ENCODE peak calls at places on chromosome 20, in seven cellular contexts. One of them, this sample, is unnamed.

GRCh38 chr20:25281541-25281991 is 33.7 kb downstream of the PYGB start:
- DNase-seq in fibroblast of pulmonary artery: no peak
- DNase-seq in mucosa of descending colon: peak; percentile 77
- DNase-seq in astrocyte: no peak
- DNase-seq in A549: no peak
- DNase-seq in HCT116: no peak
- DNase-seq in tibial artery: peak; percentile 52
- DNase-seq in this sample: no peak

GRCh38 chr20:10242166-10242565 is 23.5 kb downstream of the SNAP25 start:
- DNase-seq in fibroblast of pulmonary artery: no peak
- DNase-seq in mucosa of descending colon: no peak
- DNase-seq in astrocyte: no peak
- DNase-seq in A549: no peak
- DNase-seq in HCT116: no peak
- DNase-seq in tibial artery: no peak
- DNase-seq in this sample: no peak

GRCh38 chr20:8808180-8808535 is 260.7 kb upstream of the PLCB4 start:
- DNase-seq in fibroblast of pulmonary artery: no peak
- DNase-seq in mucosa of descending colon: no peak
- DNase-seq in astrocyte: no peak
- DNase-seq in A549: no peak
- DNase-seq in HCT116: no peak
- DNase-seq in tibial artery: no peak
- DNase-seq in this sample: no peak

GRCh38 chr20:55166063-55166462 is 690.7 kb downstream of the DOK5 start:
- DNase-seq in fibroblast of pulmonary artery: no peak
- DNase-seq in mucosa of descending colon: no peak
- DNase-seq in astrocyte: no peak
- DNase-seq in A549: no peak
- DNase-seq in HCT116: no peak
- DNase-seq in tibial artery: no peak
- DNase-seq in this sample: no peak

GRCh38 chr20:15867899-15868298 is 705.3 kb downstream of the KIF16B start:
- DNase-seq in fibroblast of pulmonary artery: no peak
- DNase-seq in mucosa of descending colon: no peak
- DNase-seq in astrocyte: no peak
- DNase-seq in A549: no peak
- DNase-seq in HCT116: no peak
- DNase-seq in tibial artery: no peak
- DNase-seq in this sample: no peak

GRCh38 chr20:10511507-10512231 is 76.6 kb downstream of the SLX4IP start:
- DNase-seq in fibroblast of pulmonary artery: peak; percentile 97
- DNase-seq in mucosa of descending colon: peak; percentile 78
- DNase-seq in astrocyte: peak; percentile 100
- DNase-seq in A549: peak; percentile 94
- DNase-seq in HCT116: peak; percentile 87
- DNase-seq in tibial artery: peak; percentile 95
- DNase-seq in this sample: peak; percentile 96

GRCh38 chr20:62042025-62042820 is 23.5 kb downstream of the TAF4 start:
- DNase-seq in fibroblast of pulmonary artery: no peak
- DNase-seq in mucosa of descending colon: no peak
- DNase-seq in astrocyte: no peak
- DNase-seq in A549: no peak
- DNase-seq in HCT116: no peak
- DNase-seq in tibial artery: no peak
- DNase-seq in this sample: no peak

GRCh38 chr20:46216770-46217464 is 91.4 kb downstream of the CDH22 start:
- DNase-seq in fibroblast of pulmonary artery: no peak
- DNase-seq in mucosa of descending colon: no peak
- DNase-seq in astrocyte: no peak
- DNase-seq in A549: no peak
- DNase-seq in HCT116: no peak
- DNase-seq in tibial artery: no peak
- DNase-seq in this sample: no peak

GRCh38 chr20:36175016-36175415 is 20.5 kb downstream of the EPB41L1 start:
- DNase-seq in fibroblast of pulmonary artery: no peak
- DNase-seq in mucosa of descending colon: no peak
- DNase-seq in astrocyte: no peak
- DNase-seq in A549: no peak
- DNase-seq in HCT116: no peak
- DNase-seq in tibial artery: no peak
- DNase-seq in this sample: peak; percentile 21

GRCh38 chr20:41534842-41535241 is 83.3 kb downstream of the CHD6 start:
- DNase-seq in fibroblast of pulmonary artery: peak; percentile 20
- DNase-seq in mucosa of descending colon: no peak
- DNase-seq in astrocyte: peak; percentile 37
- DNase-seq in A549: no peak
- DNase-seq in HCT116: no peak
- DNase-seq in tibial artery: no peak
- DNase-seq in this sample: peak; percentile 10

GRCh38 chr20:63886054-63886419 is 8.9 kb upstream of the DNAJC5 start:
- DNase-seq in fibroblast of pulmonary artery: no peak
- DNase-seq in mucosa of descending colon: no peak
- DNase-seq in astrocyte: no peak
- DNase-seq in A549: no peak
- DNase-seq in HCT116: no peak
- DNase-seq in tibial artery: no peak
- DNase-seq in this sample: no peak

GRCh38 chr20:54980321-54980960 is 505.0 kb downstream of the DOK5 start:
- DNase-seq in fibroblast of pulmonary artery: no peak
- DNase-seq in mucosa of descending colon: no peak
- DNase-seq in astrocyte: peak; percentile 17
- DNase-seq in A549: no peak
- DNase-seq in HCT116: no peak
- DNase-seq in tibial artery: no peak
- DNase-seq in this sample: no peak

GRCh38 chr20:15673206-15673605 is 900.0 kb downstream of the KIF16B start:
- DNase-seq in fibroblast of pulmonary artery: peak; percentile 61
- DNase-seq in mucosa of descending colon: no peak
- DNase-seq in astrocyte: peak; percentile 73
- DNase-seq in A549: no peak
- DNase-seq in HCT116: no peak
- DNase-seq in tibial artery: no peak
- DNase-seq in this sample: peak; percentile 71

GRCh38 chr20:31718952-31719643 is 3.6 kb downstream of the BCL2L1 start:
- DNase-seq in fibroblast of pulmonary artery: no peak
- DNase-seq in mucosa of descending colon: no peak
- DNase-seq in astrocyte: no peak
- DNase-seq in A549: no peak
- DNase-seq in HCT116: no peak
- DNase-seq in tibial artery: peak; percentile 43
- DNase-seq in this sample: no peak

GRCh38 chr20:62644044-62644795 is 1.9 kb downstream of the SLCO4A1 start:
- DNase-seq in fibroblast of pulmonary artery: no peak
- DNase-seq in mucosa of descending colon: peak; percentile 89
- DNase-seq in astrocyte: no peak
- DNase-seq in A549: no peak
- DNase-seq in HCT116: no peak
- DNase-seq in tibial artery: no peak
- DNase-seq in this sample: no peak

GRCh38 chr20:8449120-8449519 is 317.1 kb downstream of the PLCB1 start:
- DNase-seq in fibroblast of pulmonary artery: peak; percentile 27
- DNase-seq in mucosa of descending colon: no peak
- DNase-seq in astrocyte: peak; percentile 54
- DNase-seq in A549: no peak
- DNase-seq in HCT116: no peak
- DNase-seq in tibial artery: no peak
- DNase-seq in this sample: peak; percentile 27

GRCh38 chr20:32227744-32228688 is 20.3 kb downstream of the POFUT1 start:
- DNase-seq in fibroblast of pulmonary artery: peak; percentile 56
- DNase-seq in mucosa of descending colon: peak; percentile 83
- DNase-seq in astrocyte: no peak
- DNase-seq in A549: no peak
- DNase-seq in HCT116: no peak
- DNase-seq in tibial artery: no peak
- DNase-seq in this sample: peak; percentile 24

GRCh38 chr20:40728996-40729395 is 40.0 kb upstream of the MAFB start:
- DNase-seq in fibroblast of pulmonary artery: no peak
- DNase-seq in mucosa of descending colon: no peak
- DNase-seq in astrocyte: no peak
- DNase-seq in A549: no peak
- DNase-seq in HCT116: no peak
- DNase-seq in tibial artery: no peak
- DNase-seq in this sample: no peak

GRCh38 chr20:55216525-55217242 is 741.3 kb downstream of the DOK5 start:
- DNase-seq in fibroblast of pulmonary artery: no peak
- DNase-seq in mucosa of descending colon: no peak
- DNase-seq in astrocyte: peak; percentile 40
- DNase-seq in A549: no peak
- DNase-seq in HCT116: no peak
- DNase-seq in tibial artery: no peak
- DNase-seq in this sample: no peak

GRCh38 chr20:59933296-59933848 is at the start of gene SYCP2:
- DNase-seq in fibroblast of pulmonary artery: peak; percentile 35
- DNase-seq in mucosa of descending colon: peak; percentile 65
- DNase-seq in astrocyte: no peak
- DNase-seq in A549: peak; percentile 41
- DNase-seq in HCT116: no peak
- DNase-seq in tibial artery: peak; percentile 67
- DNase-seq in this sample: peak; percentile 12

GRCh38 chr20:32207626-32208498 is at the start of the genes PLAGL2 and POFUT1:
- DNase-seq in fibroblast of pulmonary artery: peak; percentile 86
- DNase-seq in mucosa of descending colon: peak; percentile 93
- DNase-seq in astrocyte: peak; percentile 61
- DNase-seq in A549: peak; percentile 96
- DNase-seq in HCT116: peak; percentile 61
- DNase-seq in tibial artery: peak; percentile 94
- DNase-seq in this sample: peak; percentile 74

GRCh38 chr20:49210750-49211110 is 8.5 kb upstream of the DDX27 start:
- DNase-seq in fibroblast of pulmonary artery: no peak
- DNase-seq in mucosa of descending colon: no peak
- DNase-seq in astrocyte: no peak
- DNase-seq in A549: no peak
- DNase-seq in HCT116: no peak
- DNase-seq in tibial artery: no peak
- DNase-seq in this sample: no peak

GRCh38 chr20:49203011-49203410 is 14.9 kb upstream of the STAU1 start:
- DNase-seq in fibroblast of pulmonary artery: no peak
- DNase-seq in mucosa of descending colon: no peak
- DNase-seq in astrocyte: no peak
- DNase-seq in A549: no peak
- DNase-seq in HCT116: no peak
- DNase-seq in tibial artery: no peak
- DNase-seq in this sample: no peak

GRCh38 chr20:49203746-49204145 is 15.5 kb upstream of the DDX27 start:
- DNase-seq in fibroblast of pulmonary artery: no peak
- DNase-seq in mucosa of descending colon: no peak
- DNase-seq in astrocyte: no peak
- DNase-seq in A549: no peak
- DNase-seq in HCT116: no peak
- DNase-seq in tibial artery: no peak
- DNase-seq in this sample: no peak

GRCh38 chr20:49210101-49210749 is 9.0 kb upstream of the DDX27 start:
- DNase-seq in fibroblast of pulmonary artery: no peak
- DNase-seq in mucosa of descending colon: no peak
- DNase-seq in astrocyte: no peak
- DNase-seq in A549: no peak
- DNase-seq in HCT116: no peak
- DNase-seq in tibial artery: no peak
- DNase-seq in this sample: peak; percentile 66

DNA sequence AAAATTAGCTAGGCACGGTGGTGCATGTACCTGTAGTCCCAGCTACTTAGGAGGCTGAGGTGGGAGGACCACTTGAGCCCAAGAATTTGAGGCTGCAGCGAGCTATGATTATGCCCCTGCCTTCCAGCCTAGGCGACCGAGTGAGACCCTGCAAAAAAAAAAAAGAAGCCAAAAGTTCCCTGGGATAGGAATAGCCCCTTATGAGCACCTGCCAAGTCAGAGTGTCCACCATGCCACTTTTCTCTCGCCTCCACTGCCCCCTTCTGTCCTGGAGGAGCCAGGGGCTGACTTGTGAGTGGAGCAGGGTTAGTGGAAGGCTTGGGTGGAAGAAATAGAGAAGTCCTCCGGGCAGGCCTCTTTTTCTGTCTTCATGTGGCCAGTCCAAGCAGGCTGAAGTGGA is 12.1 kb upstream of the DDX27 start:
- DNase-seq in fibroblast of pulmonary artery: no peak
- DNase-seq in mucosa of descending colon: no peak
- DNase-seq in astrocyte: no peak
- DNase-seq in A549: no peak
- DNase-seq in HCT116: no peak
- DNase-seq in tibial artery: no peak
- DNase-seq in this sample: no peak
- TF ChIP-seq CTCF in fibroblast of pulmonary artery: no peak
- TF ChIP-seq CTCF in mucosa of descending colon: no peak
- TF ChIP-seq CTCF in astrocyte: no peak
- TF ChIP-seq CTCF in A549: no peak
- TF ChIP-seq CTCF in HCT116: no peak
- TF ChIP-seq CTCF in tibial artery: no peak
- TF ChIP-seq CTCF in this sample: no peak

GRCh38 chr20:49482621-49483017 is at the start of gene KCNB1:
- DNase-seq in fibroblast of pulmonary artery: peak; percentile 45
- DNase-seq in mucosa of descending colon: peak; percentile 52
- DNase-seq in astrocyte: peak; percentile 12
- DNase-seq in A549: peak; percentile 36
- DNase-seq in HCT116: no peak
- DNase-seq in tibial artery: peak; percentile 81
- DNase-seq in this sample: peak; percentile 58
- H3K4me3 ChIP-seq in fibroblast of pulmonary artery: no peak within 1 kb of the TSS
- H3K4me3 ChIP-seq in mucosa of descending colon: no peak within 1 kb of the TSS
- H3K4me3 ChIP-seq in astrocyte: no peak within 1 kb of the TSS
- H3K4me3 ChIP-seq in A549: peak within 1 kb of the TSS; percentile 51
- H3K4me3 ChIP-seq in HCT116: peak within 1 kb of the TSS; percentile 28
- H3K4me3 ChIP-seq in tibial artery: peak within 1 kb of the TSS; percentile 51
- H3K4me3 ChIP-seq in this sample: peak within 1 kb of the TSS; percentile 51

GRCh38 chr20:44603327-44603726 is 20.9 kb downstream of the PKIG start:
- DNase-seq in fibroblast of pulmonary artery: no peak
- DNase-seq in mucosa of descending colon: no peak
- DNase-seq in astrocyte: no peak
- DNase-seq in A549: no peak
- DNase-seq in HCT116: no peak
- DNase-seq in tibial artery: no peak
- DNase-seq in this sample: no peak
- TF ChIP-seq CTCF in fibroblast of pulmonary artery: no peak
- TF ChIP-seq CTCF in mucosa of descending colon: no peak
- TF ChIP-seq CTCF in astrocyte: no peak
- TF ChIP-seq CTCF in A549: no peak
- TF ChIP-seq CTCF in HCT116: no peak
- TF ChIP-seq CTCF in tibial artery: no peak
- TF ChIP-seq CTCF in this sample: no peak

GRCh38 chr20:34709044-34709835 is 5.1 kb downstream of the TP53INP2 start:
- DNase-seq in fibroblast of pulmonary artery: peak; percentile 75
- DNase-seq in mucosa of descending colon: peak; percentile 88
- DNase-seq in astrocyte: peak; percentile 68
- DNase-seq in A549: peak; percentile 86
- DNase-seq in HCT116: peak; percentile 57
- DNase-seq in tibial artery: peak; percentile 92
- DNase-seq in this sample: peak; percentile 52

GRCh38 chr20:34709836-34710567 is 5.9 kb downstream of the TP53INP2 start:
- DNase-seq in fibroblast of pulmonary artery: no peak
- DNase-seq in mucosa of descending colon: no peak
- DNase-seq in astrocyte: peak; percentile 47
- DNase-seq in A549: peak; percentile 84
- DNase-seq in HCT116: peak; percentile 42
- DNase-seq in tibial artery: peak; percentile 90
- DNase-seq in this sample: peak; percentile 44

GRCh38 chr20:34711813-34712430 is 7.8 kb downstream of the TP53INP2 start:
- DNase-seq in fibroblast of pulmonary artery: no peak
- DNase-seq in mucosa of descending colon: no peak
- DNase-seq in astrocyte: no peak
- DNase-seq in A549: no peak
- DNase-seq in HCT116: no peak
- DNase-seq in tibial artery: no peak
- DNase-seq in this sample: no peak

GRCh38 chr20:34710861-34711574 is 6.9 kb downstream of the TP53INP2 start:
- DNase-seq in fibroblast of pulmonary artery: no peak
- DNase-seq in mucosa of descending colon: no peak
- DNase-seq in astrocyte: no peak
- DNase-seq in A549: no peak
- DNase-seq in HCT116: no peak
- DNase-seq in tibial artery: no peak
- DNase-seq in this sample: no peak

GRCh38 chr20:34710568-34710839 is 6.4 kb downstream of the TP53INP2 start:
- DNase-seq in fibroblast of pulmonary artery: no peak
- DNase-seq in mucosa of descending colon: no peak
- DNase-seq in astrocyte: no peak
- DNase-seq in A549: no peak
- DNase-seq in HCT116: no peak
- DNase-seq in tibial artery: no peak
- DNase-seq in this sample: no peak
- H3K4me3 ChIP-seq in fibroblast of pulmonary artery: peak overlapping the region; percentile 40
- H3K4me3 ChIP-seq in mucosa of descending colon: no peak overlapping the region
- H3K4me3 ChIP-seq in astrocyte: no peak overlapping the region
- H3K4me3 ChIP-seq in A549: peak overlapping the region; percentile 64
- H3K4me3 ChIP-seq in HCT116: peak overlapping the region; percentile 66
- H3K4me3 ChIP-seq in tibial artery: peak overlapping the region; percentile 72
- H3K4me3 ChIP-seq in this sample: no peak overlapping the region

This sample was measured in fibroblast of the aortic adventitia.